ENCODE peak calls at places on chromosomes 12 and 14, in four cellular contexts. One of them, this sample, is unnamed.

GRCh38 chr14:100230361-100230760 is 8.6 kb upstream of the YY1 start:
- DNase-seq in GM12878: no peak
- DNase-seq in HL-60: no peak
- DNase-seq in K562: no peak
- DNase-seq in this sample: no peak

GRCh38 chr14:61064210-61064609 is 83.2 kb downstream of the SLC38A6 start:
- DNase-seq in K562: no peak
- DNase-seq in GM12878: no peak
- DNase-seq in HL-60: no peak
- DNase-seq in this sample: no peak

GRCh38 chr14:35492569-35493014 is 41.4 kb upstream of the INSM2 start:
- DNase-seq in HL-60: no peak
- DNase-seq in GM12878: no peak
- DNase-seq in K562: no peak
- DNase-seq in this sample: no peak

GRCh38 chr12:49094966-49095365 is 365 bp upstream of the DHH start:
- DNase-seq in HL-60: no peak
- DNase-seq in K562: no peak
- DNase-seq in GM12878: no peak
- DNase-seq in this sample: no peak

GRCh38 chr12:109807954-109808353 is 25.2 kb downstream of the TRPV4 start:
- DNase-seq in HL-60: no peak
- DNase-seq in K562: no peak
- DNase-seq in GM12878: no peak
- DNase-seq in this sample: no peak

GRCh38 chr12:89969098-89969497 is 260.5 kb upstream of the ATP2B1 start:
- DNase-seq in K562: no peak
- DNase-seq in HL-60: no peak
- DNase-seq in GM12878: no peak
- DNase-seq in this sample: no peak

GRCh38 chr14:81436296-81437138 is 36.4 kb upstream of the STON2 start:
- DNase-seq in K562: peak; percentile 92
- DNase-seq in GM12878: no peak
- DNase-seq in HL-60: no peak
- DNase-seq in this sample: peak; percentile 76

GRCh38 chr14:51182166-51182565 is 57.9 kb upstream of the TMX1 start:
- DNase-seq in GM12878: no peak
- DNase-seq in HL-60: no peak
- DNase-seq in K562: no peak
- DNase-seq in this sample: no peak

GRCh38 chr14:30791522-30792351 is 82.6 kb upstream of the COCH start:
- DNase-seq in GM12878: no peak
- DNase-seq in K562: no peak
- DNase-seq in HL-60: no peak
- DNase-seq in this sample: no peak

GRCh38 chr12:89573081-89573810 is 47.4 kb upstream of the POC1B start:
- DNase-seq in HL-60: no peak
- DNase-seq in GM12878: no peak
- DNase-seq in K562: no peak
- DNase-seq in this sample: no peak

GRCh38 chr14:77158175-77158908 is 16.8 kb upstream of the ZDHHC22 start:
- DNase-seq in HL-60: no peak
- DNase-seq in K562: peak; percentile 34
- DNase-seq in GM12878: no peak
- DNase-seq in this sample: no peak

GRCh38 chr14:24274101-24274543 is 2.7 kb upstream of the RABGGTA start:
- DNase-seq in GM12878: peak; percentile 93
- DNase-seq in K562: no peak
- DNase-seq in HL-60: peak; percentile 68
- DNase-seq in this sample: peak; percentile 55

GRCh38 chr12:27277846-27278260 is 33.8 kb downstream of the STK38L start:
- DNase-seq in K562: no peak
- DNase-seq in GM12878: peak; percentile 73
- DNase-seq in HL-60: no peak
- DNase-seq in this sample: no peak

GRCh38 chr12:6965026-6965661 is 5.3 kb downstream of the PHB2 start:
- DNase-seq in GM12878: no peak
- DNase-seq in K562: peak; percentile 52
- DNase-seq in HL-60: peak; percentile 93
- DNase-seq in this sample: peak; percentile 82

GRCh38 chr12:11860026-11860425 is 210.6 kb downstream of the ETV6 start:
- DNase-seq in K562: no peak
- DNase-seq in HL-60: no peak
- DNase-seq in GM12878: no peak
- DNase-seq in this sample: no peak

GRCh38 chr12:123398177-123398916 is 14.4 kb downstream of the KMT5A start:
- DNase-seq in GM12878: no peak
- DNase-seq in K562: no peak
- DNase-seq in HL-60: no peak
- DNase-seq in this sample: no peak

GRCh38 chr14:89217876-89218275 is 199.2 kb downstream of the FOXN3 start:
- DNase-seq in GM12878: no peak
- DNase-seq in K562: no peak
- DNase-seq in HL-60: no peak
- DNase-seq in this sample: no peak

GRCh38 chr14:88069677-88070076 is 64.7 kb downstream of the GPR65 start:
- DNase-seq in K562: no peak
- DNase-seq in GM12878: no peak
- DNase-seq in HL-60: peak; percentile 3
- DNase-seq in this sample: no peak

DNA sequence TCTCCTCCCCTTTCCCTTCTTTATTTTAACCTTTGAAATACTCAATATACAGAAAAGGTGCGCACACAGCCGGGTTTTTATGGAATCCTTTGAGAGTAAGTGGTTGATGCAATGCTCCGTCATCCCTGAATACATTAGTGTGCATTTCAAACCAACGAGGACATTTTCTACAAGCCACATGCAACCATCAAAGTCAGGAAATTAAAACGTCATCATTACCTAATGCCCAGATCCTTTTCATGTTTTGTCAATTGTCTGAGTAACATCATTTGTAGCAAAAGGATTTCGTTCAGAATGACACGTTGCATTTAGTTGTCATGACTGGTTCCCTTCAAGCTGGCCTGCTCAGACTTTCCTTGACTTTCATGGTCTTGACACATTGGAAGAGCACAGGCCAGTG is 67.3 kb downstream of the PRMT8 start:
- DNase-seq in GM12878: no peak
- DNase-seq in HL-60: no peak
- DNase-seq in K562: no peak
- DNase-seq in this sample: no peak
- TF ChIP-seq SPI1 in GM12878: no peak
- TF ChIP-seq SPI1 in HL-60: no peak
- TF ChIP-seq SPI1 in K562: no peak
- TF ChIP-seq SPI1 in this sample: no peak

GRCh38 chr12:131347345-131347714 is 363.6 kb upstream of the SFSWAP start:
- DNase-seq in HL-60: no peak
- DNase-seq in GM12878: no peak
- DNase-seq in K562: no peak
- DNase-seq in this sample: no peak
- TF ChIP-seq SPI1 in HL-60: no peak
- TF ChIP-seq SPI1 in GM12878: no peak
- TF ChIP-seq SPI1 in K562: no peak
- TF ChIP-seq SPI1 in this sample: no peak

GRCh38 chr14:54776361-54777001 is 126.1 kb downstream of the GCH1 start:
- DNase-seq in HL-60: peak; percentile 88
- DNase-seq in GM12878: peak; percentile 24
- DNase-seq in K562: no peak
- DNase-seq in this sample: peak; percentile 34
- TF ChIP-seq SPI1 in HL-60: peak; percentile 59
- TF ChIP-seq SPI1 in GM12878: no peak
- TF ChIP-seq SPI1 in K562: no peak
- TF ChIP-seq SPI1 in this sample: no peak

GRCh38 chr14:92960706-92961566 is 38.0 kb downstream of the CHGA start:
- DNase-seq in K562: no peak
- DNase-seq in HL-60: no peak
- DNase-seq in GM12878: no peak
- DNase-seq in this sample: no peak

GRCh38 chr14:92959761-92960680 is 37.1 kb downstream of the CHGA start:
- DNase-seq in HL-60: no peak
- DNase-seq in GM12878: no peak
- DNase-seq in K562: no peak
- DNase-seq in this sample: no peak

GRCh38 chr14:92956961-92957360 is 34.0 kb downstream of the CHGA start:
- DNase-seq in GM12878: no peak
- DNase-seq in K562: no peak
- DNase-seq in HL-60: no peak
- DNase-seq in this sample: no peak

GRCh38 chr14:92958373-92959188 is 35.6 kb downstream of the CHGA start:
- DNase-seq in GM12878: no peak
- DNase-seq in K562: no peak
- DNase-seq in HL-60: no peak
- DNase-seq in this sample: no peak

DNA sequence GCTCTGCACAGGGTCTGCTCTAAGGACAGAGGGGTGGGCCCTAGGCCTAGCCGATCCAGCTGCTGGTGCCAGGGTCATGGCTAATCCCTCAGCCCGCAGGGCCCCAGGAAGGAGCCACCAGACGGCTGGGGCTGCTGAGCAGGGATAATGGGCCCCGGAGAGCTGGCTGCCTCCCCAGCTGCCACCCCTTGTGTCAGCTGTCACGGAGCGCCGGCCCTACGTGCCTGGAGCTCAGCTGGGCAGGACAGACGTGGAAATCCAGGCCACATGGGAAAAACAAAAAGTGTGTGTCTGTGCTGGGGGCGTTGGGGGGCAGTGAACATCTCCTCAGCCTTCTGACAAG is 36.2 kb downstream of the CHGA start:
- DNase-seq in HL-60: no peak
- DNase-seq in K562: no peak
- DNase-seq in GM12878: no peak
- DNase-seq in this sample: no peak
- TF ChIP-seq SPI1 in HL-60: no peak
- TF ChIP-seq SPI1 in K562: no peak
- TF ChIP-seq SPI1 in GM12878: no peak
- TF ChIP-seq SPI1 in this sample: no peak

GRCh38 chr12:132206093-132206434 is 61.8 kb downstream of the NOC4L start:
- DNase-seq in K562: no peak
- DNase-seq in GM12878: no peak
- DNase-seq in HL-60: no peak
- DNase-seq in this sample: no peak
- TF ChIP-seq SPI1 in K562: no peak
- TF ChIP-seq SPI1 in GM12878: no peak
- TF ChIP-seq SPI1 in HL-60: no peak
- TF ChIP-seq SPI1 in this sample: no peak

This sample was measured in GM12891.